ENCODE peak calls at places on chromosome 18, in nine cellular contexts. C is tibial artery, S is pancreas, B is breast epithelium, Y is HCT116, M is heart left ventricle, Z is psoas muscle, G is heart right ventricle, F is ovary. E is an unnamed sample.

GRCh38 chr18:9711361-9712129 is 3.4 kb downstream of the RAB31 start:
- DNase-seq in C (no peak), S (no peak), B (peak; percentile 47), Y (no peak), M (no peak), Z (no peak), G (no peak), F (no peak), E (no peak)

GRCh38 chr18:43393174-43393573 is 115.9 kb upstream of the SYT4 start:
- DNase-seq in C (no peak), S (no peak), B (no peak), Y (no peak), M (peak; percentile 21), Z (no peak), G (no peak), F (peak; percentile 10), E (no peak)

GRCh38 chr18:70415823-70416488 is 127.1 kb downstream of the SOCS6 start:
- DNase-seq in C (no peak), S (no peak), B (no peak), Y (peak; percentile 64), M (no peak), Z (no peak), G (no peak), F (no peak), E (peak; percentile 64)

GRCh38 chr18:59044855-59045254 is 94.8 kb upstream of the SEC11C start:
- DNase-seq in C (no peak), S (no peak), B (no peak), Y (no peak), M (no peak), Z (no peak), G (no peak), F (no peak), E (no peak)

GRCh38 chr18:47418746-47419145 is 167.3 kb upstream of the SKOR2 start:
- DNase-seq in C (no peak), S (no peak), B (no peak), Y (no peak), M (no peak), Z (no peak), G (no peak), F (no peak), E (no peak)

GRCh38 chr18:79605481-79605880 is 74.1 kb upstream of the CTDP1 start:
- DNase-seq in C (peak; percentile 56), S (peak; percentile 48), B (no peak), Y (no peak), M (no peak), Z (peak; percentile 39), G (no peak), F (no peak), E (no peak)

GRCh38 chr18:23113576-23113975 is 21.7 kb upstream of the CABLES1 start:
- DNase-seq in C (no peak), S (no peak), B (no peak), Y (no peak), M (no peak), Z (no peak), G (no peak), F (no peak), E (no peak)

GRCh38 chr18:45755936-45756335 is 32.0 kb downstream of the SLC14A1 start:
- DNase-seq in C (peak; percentile 86), S (no peak), B (peak; percentile 38), Y (no peak), M (peak; percentile 83), Z (no peak), G (no peak), F (no peak), E (peak; percentile 8)

GRCh38 chr18:26480897-26481795 is 67.2 kb downstream of the KCTD1 start:
- DNase-seq in C (no peak), S (no peak), B (no peak), Y (peak; percentile 93), M (no peak), Z (no peak), G (no peak), F (no peak), E (peak; percentile 89)

GRCh38 chr18:26476697-26477096 is 71.7 kb downstream of the KCTD1 start:
- DNase-seq in C (no peak), S (no peak), B (no peak), Y (no peak), M (no peak), Z (no peak), G (no peak), F (no peak), E (no peak)

GRCh38 chr18:26477828-26478466 is 70.4 kb downstream of the KCTD1 start:
- DNase-seq in C (no peak), S (no peak), B (no peak), Y (no peak), M (no peak), Z (no peak), G (no peak), F (no peak), E (peak; percentile 51)

GRCh38 chr18:26479686-26480079 is 68.7 kb downstream of the KCTD1 start:
- DNase-seq in C (no peak), S (no peak), B (no peak), Y (no peak), M (no peak), Z (no peak), G (no peak), F (no peak), E (no peak)

DNA sequence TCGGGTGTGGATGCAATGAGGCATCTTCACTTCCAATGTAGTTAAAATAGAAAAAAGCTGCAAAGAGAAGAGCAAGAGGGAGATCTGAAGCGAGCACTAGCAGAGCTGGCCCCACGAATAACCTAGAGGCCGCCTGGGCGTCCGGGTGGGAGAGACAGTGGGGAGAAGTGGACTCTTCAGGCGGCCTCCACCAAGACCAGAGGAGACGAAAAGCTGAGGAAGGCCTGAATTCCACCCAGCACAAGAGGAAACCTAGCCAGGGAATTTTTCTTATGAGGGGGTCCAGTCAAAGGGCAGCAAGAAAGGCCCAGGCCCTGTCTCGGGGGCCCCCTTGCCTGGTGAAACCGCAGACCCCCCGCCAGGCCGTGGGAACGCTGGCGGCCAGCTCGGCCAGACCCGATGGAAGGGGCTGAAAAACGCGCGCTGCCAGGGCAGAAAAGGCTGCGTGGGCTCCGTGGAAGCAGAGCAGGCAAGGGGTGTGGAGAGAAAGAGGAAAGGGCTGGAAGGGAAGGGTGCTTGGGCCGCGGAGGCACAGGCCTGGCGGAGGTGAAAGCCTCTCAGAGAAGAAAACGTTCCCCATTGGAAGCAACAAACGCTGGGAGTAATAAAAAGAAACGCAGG is 69.2 kb downstream of the KCTD1 start:
- DNase-seq in C (no peak), S (no peak), B (no peak), Y (no peak), M (no peak), Z (no peak), G (no peak), F (no peak), E (no peak)
- H3K27ac ChIP-seq in C (peak overlapping the region; percentile 66), S (no peak overlapping the region), B (no peak overlapping the region), Y (peak overlapping the region; percentile 99), M (no peak overlapping the region), Z (no peak overlapping the region), G (no peak overlapping the region), F (no peak overlapping the region), E (peak overlapping the region; percentile 72)

GRCh38 chr18:7626175-7626921 is 59.2 kb downstream of the PTPRM start:
- DNase-seq in C (no peak), S (no peak), B (no peak), Y (no peak), M (no peak), Z (no peak), G (no peak), F (no peak), E (no peak)

GRCh38 chr18:7624697-7625096 is 57.6 kb downstream of the PTPRM start:
- DNase-seq in C (no peak), S (no peak), B (no peak), Y (no peak), M (no peak), Z (no peak), G (no peak), F (no peak), E (no peak)

GRCh38 chr18:7629416-7629815 is 62.3 kb downstream of the PTPRM start:
- DNase-seq in C (no peak), S (no peak), B (no peak), Y (no peak), M (no peak), Z (no peak), G (no peak), F (no peak), E (no peak)

GRCh38 chr18:7623681-7624080 is 56.6 kb downstream of the PTPRM start:
- DNase-seq in C (no peak), S (no peak), B (no peak), Y (no peak), M (no peak), Z (no peak), G (no peak), F (no peak), E (no peak)

DNA sequence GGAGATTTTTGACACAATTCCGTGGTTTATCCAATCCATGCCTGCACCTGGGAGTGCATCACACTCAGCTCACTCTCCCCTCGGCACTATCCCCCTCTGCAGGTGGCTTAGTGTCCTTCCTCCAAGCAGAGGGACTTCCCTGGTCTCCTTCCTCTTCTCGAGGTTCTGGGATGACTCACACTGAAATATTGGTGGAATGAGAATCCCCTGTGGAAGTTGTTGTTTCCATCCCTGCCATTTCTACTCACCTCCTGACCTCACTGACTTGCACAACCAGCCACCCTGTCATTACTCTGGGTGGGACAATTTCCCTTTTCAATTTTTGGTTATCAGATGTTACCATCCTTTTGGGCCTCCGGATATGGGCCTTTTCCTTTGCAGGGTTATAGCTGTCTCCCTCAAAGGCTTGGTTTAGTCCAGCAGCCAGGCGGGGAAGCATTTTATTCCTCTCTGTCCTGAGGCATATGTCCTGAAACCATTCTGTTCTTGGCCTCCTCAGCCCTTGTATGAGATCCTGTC is 59.9 kb downstream of the PTPRM start:
- DNase-seq in C (no peak), S (no peak), B (no peak), Y (no peak), M (no peak), Z (no peak), G (no peak), F (no peak), E (peak; percentile 9)
- TF ChIP-seq CTCF in C (no peak), S (no peak), B (no peak), Y (no peak), M (peak; percentile 27), Z (no peak), G (peak; percentile 38), F (no peak), E (no peak)

GRCh38 chr18:66226782-66227181 is 377.1 kb downstream of the CDH19 start:
- DNase-seq in C (no peak), S (no peak), B (no peak), Y (no peak), M (no peak), Z (no peak), G (no peak), F (no peak), E (no peak)
- H3K27ac ChIP-seq in C (no peak overlapping the region), S (no peak overlapping the region), B (no peak overlapping the region), Y (no peak overlapping the region), M (no peak overlapping the region), Z (no peak overlapping the region), G (no peak overlapping the region), F (no peak overlapping the region), E (no peak overlapping the region)

GRCh38 chr18:74497778-74498177 is 1.6 kb downstream of the CNDP2 start:
- DNase-seq in C (no peak), S (no peak), B (no peak), Y (no peak), M (no peak), Z (no peak), G (no peak), F (no peak), E (no peak)

GRCh38 chr18:74497308-74497640 is 1.1 kb downstream of the CNDP2 start:
- DNase-seq in C (no peak), S (no peak), B (no peak), Y (no peak), M (no peak), Z (no peak), G (no peak), F (no peak), E (no peak)

GRCh38 chr18:74495581-74496507 is at the start of gene CNDP2:
- DNase-seq in C (peak; percentile 100), S (peak; percentile 100), B (peak; percentile 100), Y (peak; percentile 96), M (peak; percentile 100), Z (peak; percentile 100), G (peak; percentile 100), F (peak; percentile 100), E (peak; percentile 99)

GRCh38 chr18:74494514-74494913 is 1.6 kb upstream of the CNDP2 start:
- DNase-seq in C (no peak), S (no peak), B (no peak), Y (no peak), M (no peak), Z (no peak), G (no peak), F (no peak), E (no peak)

GRCh38 chr18:74496508-74497307 is 545 bp downstream of the CNDP2 start:
- DNase-seq in C (no peak), S (no peak), B (peak; percentile 54), Y (peak; percentile 26), M (peak; percentile 82), Z (peak; percentile 83), G (peak; percentile 76), F (no peak), E (peak; percentile 58)
- TF ChIP-seq CTCF in C (no peak), S (no peak), B (no peak), Y (no peak), M (peak; percentile 39), Z (peak; percentile 26), G (peak; percentile 39), F (no peak), E (no peak)